ENCODE peak calls at places on chromosomes 1 and 21, in nine cellular contexts. P is fibroblast of lung, X is left lung, D is left ventricle myocardium inferior, I is uterus, Q is OCI-LY7, J is neural progenitor cell, M is ovary, L is sigmoid colon. T is an unnamed sample. For H3K4me1, the result is how much of the 10 kb centered on the place peaks cover.

GRCh38 chr1:93629101-93630059 is 52.3 kb downstream of the BCAR3 start:
- DNase-seq in L (no peak), P (peak), Q (peak), I (no peak), J (peak), D (no peak), M (peak), X (no peak), T (peak)

GRCh38 chr1:69312055-69312732 is 255.5 kb upstream of the LRRC7 start:
- DNase-seq in M (no peak), X (no peak), D (no peak), Q (no peak), P (no peak), L (no peak), I (no peak), J (peak), T (no peak)

GRCh38 chr1:75327395-75327794 is 193.2 kb downstream of the LHX8 start:
- DNase-seq in Q (no peak), D (no peak), L (no peak), J (no peak), I (no peak), P (no peak), M (no peak), X (no peak), T (no peak)

GRCh38 chr1:31523012-31523411 is 53.3 kb upstream of the TINAGL1 start:
- DNase-seq in M (no peak), X (no peak), Q (no peak), D (no peak), L (no peak), I (no peak), J (no peak), P (peak), T (no peak)

GRCh38 chr1:184932319-184932718 is 42.0 kb downstream of the NIBAN1 start:
- DNase-seq in I (no peak), Q (no peak), X (no peak), P (no peak), D (no peak), L (no peak), M (no peak), J (no peak), T (no peak)

GRCh38 chr1:212368073-212368484 is 46.6 kb downstream of the PACC1 start:
- DNase-seq in X (no peak), I (no peak), Q (peak), M (no peak), L (no peak), D (no peak), J (peak), P (peak), T (no peak)

GRCh38 chr1:109113787-109114568 is at the start of gene ELAPOR1:
- DNase-seq in Q (no peak), X (peak), M (peak), J (peak), D (peak), L (no peak), I (peak), P (peak), T (peak)

GRCh38 chr21:17512245-17513213 is at the start of gene CXADR:
- DNase-seq in J (peak), Q (peak), X (peak), M (peak), L (no peak), I (peak), D (peak), P (peak), T (peak)

GRCh38 chr1:161373442-161373841 is 5.8 kb upstream of the CFAP126 start:
- DNase-seq in D (no peak), M (no peak), Q (no peak), P (no peak), J (no peak), L (no peak), I (no peak), X (no peak), T (no peak)

GRCh38 chr1:185257947-185258203 is 59.2 kb downstream of the IVNS1ABP start:
- DNase-seq in D (no peak), I (no peak), M (no peak), L (no peak), P (peak), X (no peak), J (no peak), Q (no peak), T (no peak)

GRCh38 chr1:244341455-244342450 is 110.0 kb downstream of the ADSS2 start:
- DNase-seq in P (peak), M (no peak), Q (no peak), X (peak), I (no peak), L (no peak), J (peak), D (no peak), T (peak)

GRCh38 chr1:85661767-85662166 is 46.5 kb downstream of the ZNHIT6 start:
- DNase-seq in Q (peak), J (peak), D (no peak), L (no peak), P (no peak), M (no peak), I (no peak), X (no peak), T (no peak)

GRCh38 chr1:2032737-2033136 is 13.6 kb downstream of the GABRD start:
- DNase-seq in P (no peak), L (no peak), X (no peak), M (no peak), I (no peak), Q (no peak), D (no peak), J (no peak), T (no peak)

GRCh38 chr1:9927259-9927658 is 15.9 kb downstream of the LZIC start:
- DNase-seq in M (no peak), Q (no peak), P (no peak), X (no peak), J (no peak), I (no peak), L (no peak), D (no peak), T (no peak)

GRCh38 chr1:158203693-158204457 is 23.2 kb downstream of the CD1D start:
- DNase-seq in J (peak), X (no peak), P (peak), D (no peak), I (no peak), M (peak), Q (peak), L (no peak), T (no peak)

DNA sequence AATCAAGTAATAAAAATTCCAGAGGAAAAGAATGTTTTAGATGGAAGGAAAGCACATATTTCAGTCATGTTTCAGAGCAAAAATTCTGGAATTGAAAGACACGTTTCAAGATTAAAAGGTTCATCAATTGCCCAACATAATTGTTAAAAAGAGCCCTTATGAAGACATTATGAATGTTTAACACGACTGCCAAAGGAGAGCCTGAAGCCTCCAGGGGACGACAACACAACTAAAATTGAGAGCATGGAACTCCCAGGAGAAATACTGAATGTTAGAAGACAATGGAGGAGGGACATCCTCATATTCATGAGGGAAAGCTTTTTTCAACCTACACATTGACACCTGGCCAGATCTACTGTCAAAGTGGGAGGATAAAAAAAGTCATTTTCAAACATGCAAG is 16.0 kb downstream of the OR2T11 start:
- DNase-seq in M (peak), L (no peak), J (no peak), P (no peak), D (peak), I (no peak), Q (peak), X (peak), T (peak)
- TF ChIP-seq CTCF in M (no peak), L (no peak), J (peak), P (peak), D (peak), I (peak), Q (peak), X (peak), T (no peak)

DNA sequence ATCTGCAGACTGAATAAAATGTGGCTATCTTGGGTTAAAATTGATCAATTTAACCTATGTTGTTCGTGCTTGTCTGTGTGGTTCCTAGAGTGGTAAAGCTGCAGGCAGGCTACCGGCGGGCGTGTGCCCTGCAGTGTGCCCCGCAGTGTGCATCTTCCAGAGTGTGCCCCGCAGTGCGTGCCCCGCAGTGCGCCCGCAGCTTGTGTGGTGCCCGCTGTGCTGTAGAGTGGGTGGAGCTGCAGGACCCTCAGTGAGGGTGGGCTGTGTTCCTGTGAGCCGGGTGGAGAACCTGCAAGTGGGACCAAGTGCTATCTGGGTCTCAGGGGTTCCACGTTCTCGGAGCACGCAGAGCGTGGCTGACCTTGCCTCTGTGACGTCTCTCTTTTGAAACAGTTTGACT is 10.7 kb downstream of the RRP1 start:
- DNase-seq in L (no peak), P (no peak), I (no peak), Q (no peak), X (no peak), D (no peak), J (no peak), M (no peak), T (no peak)
- H3K4me1 ChIP-seq in L (under half), P (under half), I (under half), Q (under half), X (under half), D (under half), J (under half), M (under half), T (under half)

GRCh38 chr1:165407398-165407797 is 37.5 kb downstream of the RXRG start:
- DNase-seq in I (no peak), M (no peak), P (no peak), J (no peak), Q (no peak), L (no peak), D (no peak), X (no peak), T (no peak)

GRCh38 chr1:165409957-165410356 is 35.0 kb downstream of the RXRG start:
- DNase-seq in M (no peak), P (no peak), L (no peak), D (no peak), J (no peak), I (no peak), Q (no peak), X (no peak), T (no peak)

GRCh38 chr1:165408518-165408917 is 36.4 kb downstream of the RXRG start:
- DNase-seq in Q (no peak), X (no peak), D (no peak), L (no peak), J (peak), I (no peak), P (peak), M (no peak), T (no peak)

GRCh38 chr1:165402517-165403111 is 42.3 kb downstream of the RXRG start:
- DNase-seq in P (no peak), M (no peak), I (no peak), Q (no peak), J (no peak), D (no peak), X (no peak), L (no peak), T (no peak)

DNA sequence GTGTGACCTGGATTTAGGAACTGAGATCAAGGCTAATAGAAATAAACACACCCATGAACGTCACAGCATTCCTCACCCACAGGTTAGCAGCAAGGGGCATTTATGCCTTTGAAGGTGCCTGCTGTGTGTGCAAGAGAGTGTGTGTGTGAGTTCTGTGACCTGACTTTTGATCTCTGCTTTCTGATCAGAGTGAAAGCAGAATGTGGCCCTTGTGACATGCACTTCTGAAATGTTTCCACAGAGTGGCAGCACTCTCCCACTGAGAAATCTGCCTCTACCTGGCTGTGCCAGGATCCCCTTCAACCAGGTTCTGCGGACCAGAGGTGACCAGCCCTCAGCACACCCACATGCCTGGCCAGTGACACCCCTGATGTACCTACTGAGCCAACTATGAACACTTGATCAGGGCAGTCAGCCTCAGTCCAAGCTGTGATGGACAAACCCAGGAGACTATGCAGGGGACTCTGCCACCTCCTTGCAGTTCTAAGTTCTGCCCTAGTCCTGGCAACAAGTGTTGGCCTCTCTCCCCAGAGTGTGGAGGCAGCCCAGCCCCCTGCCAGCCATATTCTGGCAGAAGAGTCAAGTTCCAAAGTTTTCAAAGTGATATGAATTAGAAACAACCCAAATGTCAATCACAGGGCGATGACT is 41.0 kb downstream of the RXRG start:
- DNase-seq in X (no peak), J (peak), Q (peak), L (no peak), P (no peak), M (no peak), I (no peak), D (no peak), T (no peak)
- TF ChIP-seq CTCF in X (peak), J (peak), Q (peak), L (no peak), P (peak), M (no peak), I (peak), D (peak), T (peak)

GRCh38 chr1:117660266-117660973 is 54.6 kb downstream of the TENT5C start:
- DNase-seq in Q (no peak), P (no peak), J (no peak), I (no peak), X (no peak), M (no peak), D (no peak), L (no peak), T (no peak)

GRCh38 chr1:117663156-117663902 is 57.5 kb downstream of the TENT5C start:
- DNase-seq in Q (no peak), J (no peak), P (no peak), I (no peak), D (no peak), L (no peak), X (no peak), M (no peak), T (no peak)

GRCh38 chr1:117659565-117660264 is 53.9 kb downstream of the TENT5C start:
- DNase-seq in I (no peak), Q (peak), X (no peak), D (no peak), L (no peak), J (no peak), M (no peak), P (no peak), T (no peak)

GRCh38 chr1:117662667-117663066 is 56.8 kb downstream of the TENT5C start:
- DNase-seq in L (no peak), M (no peak), Q (no peak), J (no peak), I (no peak), X (no peak), D (no peak), P (no peak), T (no peak)

GRCh38 chr1:117661027-117661426 is 55.2 kb downstream of the TENT5C start:
- DNase-seq in Q (no peak), P (no peak), M (no peak), I (no peak), L (no peak), X (no peak), J (no peak), D (no peak), T (no peak)
- H3K4me1 ChIP-seq in Q (half or more), P (under half), M (under half), I (under half), L (under half), X (under half), J (under half), D (under half), T (under half)